ENCODE peak calls at places on chromosomes 2 and 18, in five cellular contexts. One of them, this sample, is unnamed.

GRCh38 chr2:190110699-190111098 is 48.2 kb upstream of the MSTN start:
- DNase-seq in ovary: no peak
- DNase-seq in heart right ventricle: no peak
- DNase-seq in sigmoid colon: no peak
- DNase-seq in trophoblast cell: no peak
- DNase-seq in this sample: no peak

GRCh38 chr2:203453858-203454451 is 81.1 kb downstream of the RAPH1 start:
- DNase-seq in ovary: peak; percentile 30
- DNase-seq in heart right ventricle: peak; percentile 36
- DNase-seq in trophoblast cell: no peak
- DNase-seq in sigmoid colon: no peak
- DNase-seq in this sample: no peak

GRCh38 chr2:32832400-32832799 is 114.4 kb upstream of the LTBP1 start:
- DNase-seq in sigmoid colon: no peak
- DNase-seq in ovary: no peak
- DNase-seq in trophoblast cell: no peak
- DNase-seq in heart right ventricle: no peak
- DNase-seq in this sample: no peak

GRCh38 chr2:84878896-84879594 is 1.8 kb downstream of the TRABD2A start:
- DNase-seq in trophoblast cell: no peak
- DNase-seq in sigmoid colon: no peak
- DNase-seq in heart right ventricle: no peak
- DNase-seq in ovary: no peak
- DNase-seq in this sample: no peak

GRCh38 chr2:196486145-196486544 is 153.4 kb upstream of the CCDC150 start:
- DNase-seq in sigmoid colon: no peak
- DNase-seq in trophoblast cell: no peak
- DNase-seq in ovary: no peak
- DNase-seq in heart right ventricle: no peak
- DNase-seq in this sample: no peak

GRCh38 chr18:12296087-12296403 is 12.0 kb upstream of the TUBB6 start:
- DNase-seq in ovary: no peak
- DNase-seq in sigmoid colon: no peak
- DNase-seq in trophoblast cell: no peak
- DNase-seq in heart right ventricle: no peak
- DNase-seq in this sample: peak; percentile 39

GRCh38 chr2:230422149-230422548 is 6.1 kb downstream of the SP100 start:
- DNase-seq in ovary: no peak
- DNase-seq in heart right ventricle: no peak
- DNase-seq in trophoblast cell: no peak
- DNase-seq in sigmoid colon: no peak
- DNase-seq in this sample: no peak

GRCh38 chr2:11467126-11467649 is 1.2 kb upstream of the E2F6 start:
- DNase-seq in ovary: no peak
- DNase-seq in sigmoid colon: no peak
- DNase-seq in heart right ventricle: no peak
- DNase-seq in trophoblast cell: no peak
- DNase-seq in this sample: no peak

GRCh38 chr2:190646780-190647626 is 1.9 kb upstream of the NAB1 start:
- DNase-seq in heart right ventricle: no peak
- DNase-seq in trophoblast cell: no peak
- DNase-seq in sigmoid colon: no peak
- DNase-seq in ovary: no peak
- DNase-seq in this sample: no peak

GRCh38 chr18:68428026-68428425 is 286.9 kb downstream of the TMX3 start:
- DNase-seq in ovary: no peak
- DNase-seq in sigmoid colon: no peak
- DNase-seq in trophoblast cell: peak; percentile 50
- DNase-seq in heart right ventricle: no peak
- DNase-seq in this sample: no peak

GRCh38 chr2:177551989-177552413 is 159.4 kb downstream of the AGPS start:
- DNase-seq in trophoblast cell: no peak
- DNase-seq in heart right ventricle: peak; percentile 62
- DNase-seq in sigmoid colon: peak; percentile 75
- DNase-seq in ovary: peak; percentile 34
- DNase-seq in this sample: no peak

GRCh38 chr2:114128255-114128654 is 238.4 kb downstream of the ACTR3 start:
- DNase-seq in trophoblast cell: no peak
- DNase-seq in sigmoid colon: no peak
- DNase-seq in heart right ventricle: no peak
- DNase-seq in ovary: no peak
- DNase-seq in this sample: no peak

GRCh38 chr2:201964631-201965206 is 68.9 kb upstream of the FZD7 start:
- DNase-seq in trophoblast cell: no peak
- DNase-seq in ovary: no peak
- DNase-seq in sigmoid colon: peak; percentile 26
- DNase-seq in heart right ventricle: no peak
- DNase-seq in this sample: no peak

GRCh38 chr2:84832772-84833461 is 48.0 kb downstream of the TRABD2A start:
- DNase-seq in ovary: no peak
- DNase-seq in trophoblast cell: peak; percentile 37
- DNase-seq in sigmoid colon: no peak
- DNase-seq in heart right ventricle: peak; percentile 34
- DNase-seq in this sample: no peak

GRCh38 chr18:8424917-8425725 is 184.1 kb upstream of the RAB12 start:
- DNase-seq in heart right ventricle: no peak
- DNase-seq in ovary: no peak
- DNase-seq in sigmoid colon: no peak
- DNase-seq in trophoblast cell: peak; percentile 69
- DNase-seq in this sample: no peak

GRCh38 chr2:119126650-119127049 is 31.9 kb downstream of the C1QL2 start:
- DNase-seq in ovary: no peak
- DNase-seq in heart right ventricle: no peak
- DNase-seq in sigmoid colon: no peak
- DNase-seq in trophoblast cell: no peak
- DNase-seq in this sample: peak; percentile 78

GRCh38 chr2:64317712-64318475 is 136.1 kb upstream of the LGALSL start:
- DNase-seq in ovary: no peak
- DNase-seq in trophoblast cell: no peak
- DNase-seq in sigmoid colon: no peak
- DNase-seq in heart right ventricle: no peak
- DNase-seq in this sample: no peak

GRCh38 chr18:48889115-48889941 is 61.4 kb downstream of the SMAD7 start:
- DNase-seq in trophoblast cell: no peak
- DNase-seq in ovary: peak; percentile 76
- DNase-seq in sigmoid colon: peak; percentile 69
- DNase-seq in heart right ventricle: peak; percentile 55
- DNase-seq in this sample: peak; percentile 71
- H3K4me1 ChIP-seq in trophoblast cell: peaks cover 16% of the 10 kb centered on the region
- H3K4me1 ChIP-seq in ovary: peaks cover 10% of the 10 kb centered on the region
- H3K4me1 ChIP-seq in sigmoid colon: peaks cover 32% of the 10 kb centered on the region
- H3K4me1 ChIP-seq in heart right ventricle: peaks cover 44% of the 10 kb centered on the region
- H3K4me1 ChIP-seq in this sample: peaks cover 5% of the 10 kb centered on the region

DNA sequence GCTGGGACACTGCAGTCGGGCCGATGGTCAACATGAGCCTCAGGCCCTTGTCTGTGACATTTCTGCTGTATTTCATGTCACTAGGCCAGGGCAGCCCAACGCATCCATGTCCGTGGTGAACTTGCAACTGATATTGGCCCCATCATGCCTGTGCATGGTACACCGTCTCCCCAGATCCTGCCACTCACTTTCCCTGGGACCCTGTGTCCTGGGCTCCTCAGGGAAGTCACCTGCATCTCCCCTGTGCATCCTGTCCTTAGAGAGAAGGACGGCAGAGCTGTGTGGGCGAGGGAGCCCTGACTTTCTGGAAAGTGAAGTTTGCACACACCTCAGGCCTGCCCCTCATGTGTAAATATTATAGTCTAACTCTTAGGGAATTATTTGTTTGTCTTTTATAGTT is 123.3 kb downstream of the ACKR3 start:
- DNase-seq in ovary: no peak
- DNase-seq in heart right ventricle: no peak
- DNase-seq in trophoblast cell: no peak
- DNase-seq in sigmoid colon: no peak
- DNase-seq in this sample: no peak
- H3K27ac ChIP-seq in ovary: no peak overlapping the region
- H3K27ac ChIP-seq in heart right ventricle: no peak overlapping the region
- H3K27ac ChIP-seq in trophoblast cell: peak overlapping the region; percentile 98
- H3K27ac ChIP-seq in sigmoid colon: no peak overlapping the region
- H3K27ac ChIP-seq in this sample: no peak overlapping the region

GRCh38 chr2:233976087-233976486 is 58.9 kb downstream of the TRPM8 start:
- DNase-seq in sigmoid colon: no peak
- DNase-seq in ovary: no peak
- DNase-seq in trophoblast cell: no peak
- DNase-seq in heart right ventricle: no peak
- DNase-seq in this sample: no peak

GRCh38 chr2:233974530-233975071 is 57.4 kb downstream of the TRPM8 start:
- DNase-seq in trophoblast cell: peak; percentile 11
- DNase-seq in sigmoid colon: no peak
- DNase-seq in heart right ventricle: peak; percentile 30
- DNase-seq in ovary: no peak
- DNase-seq in this sample: no peak

GRCh38 chr2:233976690-233977294 is 59.6 kb downstream of the TRPM8 start:
- DNase-seq in trophoblast cell: no peak
- DNase-seq in sigmoid colon: no peak
- DNase-seq in heart right ventricle: no peak
- DNase-seq in ovary: no peak
- DNase-seq in this sample: no peak

GRCh38 chr2:233979748-233980147 is 62.6 kb downstream of the TRPM8 start:
- DNase-seq in heart right ventricle: no peak
- DNase-seq in ovary: no peak
- DNase-seq in trophoblast cell: no peak
- DNase-seq in sigmoid colon: no peak
- DNase-seq in this sample: no peak

GRCh38 chr2:233977296-233977837 is 60.2 kb downstream of the TRPM8 start:
- DNase-seq in trophoblast cell: no peak
- DNase-seq in heart right ventricle: no peak
- DNase-seq in sigmoid colon: no peak
- DNase-seq in ovary: no peak
- DNase-seq in this sample: peak; percentile 39
- H3K4me1 ChIP-seq in trophoblast cell: peaks cover 12% of the 10 kb centered on the region
- H3K4me1 ChIP-seq in heart right ventricle: no peaks in the 10 kb centered on the region
- H3K4me1 ChIP-seq in sigmoid colon: no peaks in the 10 kb centered on the region
- H3K4me1 ChIP-seq in ovary: no peaks in the 10 kb centered on the region
- H3K4me1 ChIP-seq in this sample: no peaks in the 10 kb centered on the region

GRCh38 chr18:79472176-79472575 is 76.4 kb downstream of the NFATC1 start:
- DNase-seq in trophoblast cell: no peak
- DNase-seq in ovary: no peak
- DNase-seq in heart right ventricle: no peak
- DNase-seq in sigmoid colon: no peak
- DNase-seq in this sample: no peak
- H3K27ac ChIP-seq in trophoblast cell: no peak overlapping the region
- H3K27ac ChIP-seq in ovary: no peak overlapping the region
- H3K27ac ChIP-seq in heart right ventricle: no peak overlapping the region
- H3K27ac ChIP-seq in sigmoid colon: no peak overlapping the region
- H3K27ac ChIP-seq in this sample: no peak overlapping the region

DNA sequence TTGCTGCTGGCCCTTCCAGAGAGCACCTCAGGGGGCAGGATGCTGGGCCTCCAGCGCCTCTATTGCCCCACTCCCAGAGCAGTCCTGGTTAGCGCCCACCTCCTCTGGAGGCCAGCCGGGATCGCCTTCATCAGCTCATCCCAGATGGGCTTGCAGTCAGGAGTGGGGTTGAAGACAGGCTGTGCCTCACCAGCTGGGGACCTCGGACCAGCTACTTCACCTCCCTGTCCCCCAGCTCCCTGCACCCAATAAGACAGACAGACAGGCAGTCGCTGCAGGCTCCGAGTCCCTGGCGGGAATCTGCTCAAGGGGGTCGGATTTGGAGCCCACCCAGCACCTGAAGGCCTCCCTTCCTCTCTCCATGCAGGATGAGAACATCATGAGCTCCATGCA is 18.9 kb upstream of the FAHD2A start:
- DNase-seq in heart right ventricle: peak; percentile 2
- DNase-seq in sigmoid colon: no peak
- DNase-seq in ovary: peak; percentile 11
- DNase-seq in trophoblast cell: no peak
- DNase-seq in this sample: no peak
- H3K4me1 ChIP-seq in heart right ventricle: peaks cover 17% of the 10 kb centered on the region
- H3K4me1 ChIP-seq in sigmoid colon: peaks cover under 1% of the 10 kb centered on the region
- H3K4me1 ChIP-seq in ovary: peaks cover 20% of the 10 kb centered on the region
- H3K4me1 ChIP-seq in trophoblast cell: no peaks in the 10 kb centered on the region
- H3K4me1 ChIP-seq in this sample: no peaks in the 10 kb centered on the region